ENCODE peak calls at places on chromosomes 13 and 19, in seven cellular contexts. One of them, this sample, is unnamed.

GRCh38 chr19:5454743-5455142 is 474 bp upstream of the ZNRF4 start:
- DNase-seq in K562: no peak
- DNase-seq in SK-N-SH: no peak
- DNase-seq in HepG2: no peak
- DNase-seq in H1: no peak
- DNase-seq in HCT116: no peak
- DNase-seq in GM12878: no peak
- DNase-seq in this sample: no peak

GRCh38 chr13:31625115-31625514 is 114.2 kb upstream of the RXFP2 start:
- DNase-seq in HCT116: no peak
- DNase-seq in H1: no peak
- DNase-seq in GM12878: no peak
- DNase-seq in SK-N-SH: no peak
- DNase-seq in K562: no peak
- DNase-seq in HepG2: no peak
- DNase-seq in this sample: no peak

GRCh38 chr19:10861118-10861651 is 10.2 kb upstream of the CARM1 start:
- DNase-seq in HCT116: peak
- DNase-seq in SK-N-SH: no peak
- DNase-seq in H1: no peak
- DNase-seq in K562: peak
- DNase-seq in HepG2: peak
- DNase-seq in GM12878: no peak
- DNase-seq in this sample: peak

GRCh38 chr19:58089846-58090245 is 8.2 kb downstream of the ZSCAN18 start:
- DNase-seq in H1: no peak
- DNase-seq in HepG2: no peak
- DNase-seq in GM12878: no peak
- DNase-seq in HCT116: no peak
- DNase-seq in K562: no peak
- DNase-seq in SK-N-SH: no peak
- DNase-seq in this sample: no peak

GRCh38 chr19:21482863-21483276 is 22.5 kb upstream of the ZNF429 start:
- DNase-seq in H1: peak
- DNase-seq in HepG2: peak
- DNase-seq in K562: peak
- DNase-seq in SK-N-SH: peak
- DNase-seq in GM12878: no peak
- DNase-seq in HCT116: peak
- DNase-seq in this sample: peak

GRCh38 chr19:9043524-9043923 is 33.3 kb upstream of the MUC16 start:
- DNase-seq in GM12878: no peak
- DNase-seq in K562: no peak
- DNase-seq in SK-N-SH: no peak
- DNase-seq in H1: no peak
- DNase-seq in HCT116: no peak
- DNase-seq in HepG2: no peak
- DNase-seq in this sample: no peak

GRCh38 chr19:12796146-12797071 is 5.1 kb downstream of the JUNB start:
- DNase-seq in GM12878: no peak
- DNase-seq in SK-N-SH: peak
- DNase-seq in HepG2: peak
- DNase-seq in H1: no peak
- DNase-seq in HCT116: no peak
- DNase-seq in K562: peak
- DNase-seq in this sample: no peak

GRCh38 chr19:19776206-19777008 is 43.5 kb upstream of the ZNF14 start:
- DNase-seq in GM12878: peak
- DNase-seq in HepG2: peak
- DNase-seq in SK-N-SH: peak
- DNase-seq in H1: peak
- DNase-seq in HCT116: peak
- DNase-seq in K562: peak
- DNase-seq in this sample: peak

GRCh38 chr19:1806184-1807029 is 5.7 kb downstream of the ATP8B3 start:
- DNase-seq in HCT116: no peak
- DNase-seq in SK-N-SH: no peak
- DNase-seq in K562: no peak
- DNase-seq in H1: no peak
- DNase-seq in GM12878: no peak
- DNase-seq in HepG2: no peak
- DNase-seq in this sample: no peak

GRCh38 chr19:10088949-10089554 is 2.9 kb downstream of the SHFL start:
- DNase-seq in SK-N-SH: no peak
- DNase-seq in HCT116: no peak
- DNase-seq in K562: peak
- DNase-seq in HepG2: no peak
- DNase-seq in H1: no peak
- DNase-seq in GM12878: no peak
- DNase-seq in this sample: no peak

GRCh38 chr13:48783181-48783630 is 129.5 kb downstream of the CYSLTR2 start:
- DNase-seq in SK-N-SH: no peak
- DNase-seq in HCT116: no peak
- DNase-seq in K562: no peak
- DNase-seq in GM12878: no peak
- DNase-seq in H1: no peak
- DNase-seq in HepG2: peak
- DNase-seq in this sample: peak

GRCh38 chr13:99992912-99993311 is 11.3 kb downstream of the ZIC2 start:
- DNase-seq in HepG2: no peak
- DNase-seq in SK-N-SH: no peak
- DNase-seq in H1: no peak
- DNase-seq in K562: no peak
- DNase-seq in GM12878: no peak
- DNase-seq in HCT116: no peak
- DNase-seq in this sample: peak

GRCh38 chr13:30466358-30466714 is 600 bp upstream of the HMGB1 start:
- DNase-seq in H1: no peak
- DNase-seq in K562: no peak
- DNase-seq in GM12878: no peak
- DNase-seq in SK-N-SH: no peak
- DNase-seq in HCT116: no peak
- DNase-seq in HepG2: no peak
- DNase-seq in this sample: no peak

GRCh38 chr13:21625366-21625765 is 21.4 kb upstream of the MICU2 start:
- DNase-seq in H1: no peak
- DNase-seq in HCT116: peak
- DNase-seq in HepG2: peak
- DNase-seq in GM12878: no peak
- DNase-seq in SK-N-SH: peak
- DNase-seq in K562: no peak
- DNase-seq in this sample: peak

GRCh38 chr13:47397739-47398138 is 500.9 kb upstream of the HTR2A start:
- DNase-seq in HCT116: no peak
- DNase-seq in HepG2: no peak
- DNase-seq in H1: no peak
- DNase-seq in GM12878: no peak
- DNase-seq in SK-N-SH: no peak
- DNase-seq in K562: no peak
- DNase-seq in this sample: no peak

GRCh38 chr13:110361365-110361911 is 54.4 kb downstream of the COL4A2 start:
- DNase-seq in HepG2: no peak
- DNase-seq in K562: no peak
- DNase-seq in SK-N-SH: no peak
- DNase-seq in GM12878: no peak
- DNase-seq in H1: no peak
- DNase-seq in HCT116: no peak
- DNase-seq in this sample: no peak

GRCh38 chr13:30409911-30410704 is 12.2 kb upstream of the UBE2L5 start:
- DNase-seq in K562: no peak
- DNase-seq in HCT116: no peak
- DNase-seq in GM12878: no peak
- DNase-seq in H1: no peak
- DNase-seq in HepG2: no peak
- DNase-seq in SK-N-SH: no peak
- DNase-seq in this sample: no peak

GRCh38 chr19:18203863-18204393 is at the start of gene RAB3A:
- DNase-seq in SK-N-SH: peak
- DNase-seq in HCT116: peak
- DNase-seq in GM12878: peak
- DNase-seq in K562: peak
- DNase-seq in HepG2: peak
- DNase-seq in H1: peak
- DNase-seq in this sample: peak

GRCh38 chr19:18205180-18205915 is 1.5 kb upstream of the RAB3A start:
- DNase-seq in GM12878: no peak
- DNase-seq in K562: peak
- DNase-seq in HepG2: no peak
- DNase-seq in H1: no peak
- DNase-seq in SK-N-SH: peak
- DNase-seq in HCT116: no peak
- DNase-seq in this sample: peak

GRCh38 chr19:18206018-18206417 is 2.2 kb upstream of the RAB3A start:
- DNase-seq in HepG2: no peak
- DNase-seq in SK-N-SH: no peak
- DNase-seq in GM12878: no peak
- DNase-seq in HCT116: no peak
- DNase-seq in K562: no peak
- DNase-seq in H1: no peak
- DNase-seq in this sample: no peak

GRCh38 chr19:18203408-18203862 is 407 bp downstream of the RAB3A start:
- DNase-seq in HCT116: no peak
- DNase-seq in H1: no peak
- DNase-seq in SK-N-SH: peak
- DNase-seq in GM12878: no peak
- DNase-seq in K562: peak
- DNase-seq in HepG2: no peak
- DNase-seq in this sample: no peak

GRCh38 chr19:18204394-18205179 is 745 bp upstream of the RAB3A start:
- DNase-seq in HepG2: no peak
- DNase-seq in K562: no peak
- DNase-seq in HCT116: no peak
- DNase-seq in H1: no peak
- DNase-seq in SK-N-SH: peak
- DNase-seq in GM12878: no peak
- DNase-seq in this sample: no peak
- TF ChIP-seq JUND in HepG2: no peak
- TF ChIP-seq JUND in K562: no peak
- TF ChIP-seq JUND in HCT116: no peak
- TF ChIP-seq JUND in H1: no peak
- TF ChIP-seq JUND in SK-N-SH: no peak
- TF ChIP-seq JUND in GM12878: peak
- TF ChIP-seq JUND in this sample: no peak

GRCh38 chr19:38685666-38686529 is 38.4 kb downstream of the ACTN4 start:
- DNase-seq in H1: no peak
- DNase-seq in HCT116: peak
- DNase-seq in SK-N-SH: peak
- DNase-seq in GM12878: no peak
- DNase-seq in HepG2: peak
- DNase-seq in K562: peak
- DNase-seq in this sample: peak
- TF ChIP-seq JUND in H1: no peak
- TF ChIP-seq JUND in HCT116: no peak
- TF ChIP-seq JUND in SK-N-SH: no peak
- TF ChIP-seq JUND in GM12878: no peak
- TF ChIP-seq JUND in HepG2: no peak
- TF ChIP-seq JUND in K562: no peak
- TF ChIP-seq JUND in this sample: no peak

GRCh38 chr19:47258434-47258833 is 2.1 kb downstream of the CCDC9 start:
- DNase-seq in H1: no peak
- DNase-seq in GM12878: no peak
- DNase-seq in K562: no peak
- DNase-seq in HepG2: no peak
- DNase-seq in SK-N-SH: no peak
- DNase-seq in HCT116: no peak
- DNase-seq in this sample: no peak
- TF ChIP-seq JUND in H1: no peak
- TF ChIP-seq JUND in GM12878: no peak
- TF ChIP-seq JUND in K562: no peak
- TF ChIP-seq JUND in HepG2: no peak
- TF ChIP-seq JUND in SK-N-SH: no peak
- TF ChIP-seq JUND in HCT116: no peak
- TF ChIP-seq JUND in this sample: no peak

DNA sequence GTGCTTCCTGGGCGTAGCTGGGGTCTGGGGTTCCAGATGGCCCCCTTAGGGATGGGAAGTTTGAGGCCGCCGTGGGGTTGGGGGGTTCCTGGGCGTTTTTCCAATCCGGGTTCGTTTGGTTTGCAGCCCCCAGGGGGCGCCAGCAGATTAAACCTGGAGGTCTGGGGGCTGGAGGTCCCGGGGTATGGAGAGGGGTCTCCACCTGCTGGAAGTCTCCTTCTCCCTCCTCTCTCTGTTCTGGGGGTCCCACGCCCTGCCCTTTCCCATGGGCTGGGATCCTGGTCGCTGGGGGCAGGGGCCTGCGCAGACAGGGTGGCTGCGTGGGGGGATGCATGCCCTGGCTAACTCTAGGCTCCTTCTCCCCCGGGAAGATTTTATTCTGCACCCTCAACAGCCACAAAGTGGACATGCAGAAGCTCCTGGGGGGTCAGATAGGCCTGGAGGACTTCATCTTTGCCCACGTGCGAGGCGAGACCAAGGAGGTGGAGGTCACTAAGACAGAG is 897 bp downstream of the GIPC3 start:
- DNase-seq in HCT116: no peak
- DNase-seq in SK-N-SH: peak
- DNase-seq in HepG2: no peak
- DNase-seq in K562: peak
- DNase-seq in H1: no peak
- DNase-seq in GM12878: no peak
- DNase-seq in this sample: no peak
- TF ChIP-seq JUND in HCT116: no peak
- TF ChIP-seq JUND in SK-N-SH: no peak
- TF ChIP-seq JUND in HepG2: no peak
- TF ChIP-seq JUND in K562: no peak
- TF ChIP-seq JUND in H1: no peak
- TF ChIP-seq JUND in GM12878: no peak
- TF ChIP-seq JUND in this sample: no peak

DNA sequence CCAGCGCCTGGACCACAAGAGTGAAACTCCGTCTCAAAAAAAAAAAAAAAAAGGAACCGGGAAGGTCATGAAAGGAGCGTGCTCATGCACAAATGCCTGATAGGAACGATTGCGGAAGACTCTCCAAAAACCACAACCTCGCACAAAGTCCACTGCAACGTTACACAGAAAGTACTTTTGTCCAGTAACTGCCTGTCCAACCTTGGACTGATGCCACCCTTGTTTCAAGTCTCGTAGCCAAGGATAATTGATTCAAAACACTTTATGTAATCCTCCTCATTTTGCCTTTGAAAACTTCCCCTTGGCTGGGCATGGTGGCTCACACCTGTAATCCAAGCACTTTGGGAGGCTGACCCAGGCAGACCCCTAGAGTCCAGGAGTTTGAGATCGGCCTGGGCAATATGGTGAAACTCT is 13.7 kb downstream of the LGALS7 start:
- DNase-seq in H1: no peak
- DNase-seq in HCT116: no peak
- DNase-seq in K562: no peak
- DNase-seq in HepG2: peak
- DNase-seq in SK-N-SH: no peak
- DNase-seq in GM12878: no peak
- DNase-seq in this sample: no peak
- TF ChIP-seq JUND in H1: no peak
- TF ChIP-seq JUND in HCT116: no peak
- TF ChIP-seq JUND in K562: no peak
- TF ChIP-seq JUND in HepG2: no peak
- TF ChIP-seq JUND in SK-N-SH: no peak
- TF ChIP-seq JUND in GM12878: no peak
- TF ChIP-seq JUND in this sample: no peak

GRCh38 chr13:85543144-85543543 is 256.1 kb downstream of the SLITRK6 start:
- DNase-seq in HCT116: no peak
- DNase-seq in K562: no peak
- DNase-seq in HepG2: no peak
- DNase-seq in SK-N-SH: no peak
- DNase-seq in GM12878: no peak
- DNase-seq in H1: no peak
- DNase-seq in this sample: peak
- TF ChIP-seq JUND in HCT116: no peak
- TF ChIP-seq JUND in K562: no peak
- TF ChIP-seq JUND in HepG2: no peak
- TF ChIP-seq JUND in SK-N-SH: peak
- TF ChIP-seq JUND in GM12878: no peak
- TF ChIP-seq JUND in H1: no peak
- TF ChIP-seq JUND in this sample: no peak

This sample was measured in T47D.